ENCODE peak calls at places on chromosomes 7 and 10, in nine cellular contexts. Z is dorsolateral prefrontal cortex; D is prostate gland; Q is pancreas; W is PC-9; E is CD8-positive, alpha-beta memory T cell; V is psoas muscle; G is MM.1S; B is HepG2. O is an unnamed sample.

GRCh38 chr10:113576853-113577252 is 24.0 kb downstream of the HABP2 start:
- DNase-seq in B (no peak), G (peak), D (no peak), W (no peak), V (no peak), Q (no peak), E (no peak), Z (no peak), O (no peak)

GRCh38 chr7:114048386-114049235 is 129.8 kb upstream of the PPP1R3A start:
- DNase-seq in Z (no peak), W (no peak), G (peak), Q (peak), B (peak), E (no peak), D (no peak), V (no peak), O (no peak)

GRCh38 chr7:5452937-5453540 is 29.4 kb upstream of the TNRC18 start:
- DNase-seq in D (no peak), B (no peak), E (no peak), G (no peak), Q (no peak), W (no peak), V (no peak), Z (no peak), O (no peak)

GRCh38 chr10:112461029-112461887 is 14.2 kb downstream of the VTI1A start:
- DNase-seq in G (no peak), B (no peak), E (no peak), Z (no peak), V (no peak), D (no peak), W (no peak), Q (no peak), O (no peak)

GRCh38 chr10:51718804-51719291 is 19.5 kb upstream of the CSTF2T start:
- DNase-seq in B (no peak), G (no peak), D (no peak), Q (no peak), E (no peak), Z (no peak), V (no peak), W (peak), O (no peak)

GRCh38 chr7:151408839-151409554 is 841 bp downstream of the WDR86 start:
- DNase-seq in W (no peak), B (peak), D (no peak), E (peak), Q (peak), G (peak), Z (no peak), V (no peak), O (peak)

GRCh38 chr7:19815546-19815945 is 42.1 kb upstream of the TMEM196 start:
- DNase-seq in V (no peak), D (no peak), W (no peak), Z (no peak), Q (no peak), E (no peak), G (no peak), B (no peak), O (no peak)

GRCh38 chr7:126026421-126027088 is 1096.9 kb upstream of the POT1 start:
- DNase-seq in D (no peak), W (no peak), Q (no peak), B (no peak), G (no peak), V (no peak), E (no peak), Z (no peak), O (no peak)

GRCh38 chr10:80460399-80461207 is 6.5 kb downstream of the TSPAN14 start:
- DNase-seq in W (peak), Q (peak), V (no peak), G (no peak), D (peak), B (peak), Z (peak), E (no peak), O (no peak)

GRCh38 chr7:79615871-79616640 is 162.6 kb upstream of the MAGI2 start:
- DNase-seq in W (no peak), D (no peak), G (no peak), Z (no peak), V (no peak), E (no peak), B (no peak), Q (no peak), O (no peak)

GRCh38 chr7:135206887-135207738 is 4.2 kb downstream of the WDR91 start:
- DNase-seq in G (no peak), V (no peak), B (no peak), E (no peak), Q (no peak), W (no peak), Z (no peak), D (no peak), O (no peak)
- H3K27ac ChIP-seq in G (no peak), V (no peak), B (peak), E (no peak), Q (peak), W (no peak), Z (no peak), D (no peak), O (no peak)

GRCh38 chr7:45054442-45054841 is 34.3 kb downstream of the NACAD start:
- DNase-seq in Q (no peak), G (no peak), Z (no peak), B (no peak), V (no peak), W (no peak), E (no peak), D (no peak), O (no peak)

GRCh38 chr7:45050198-45050597 is 38.6 kb downstream of the NACAD start:
- DNase-seq in B (no peak), Q (no peak), V (no peak), W (no peak), Z (no peak), D (no peak), E (no peak), G (no peak), O (no peak)

GRCh38 chr7:45053401-45053800 is 35.4 kb downstream of the NACAD start:
- DNase-seq in Q (no peak), E (no peak), V (no peak), W (no peak), Z (no peak), B (no peak), G (no peak), D (no peak), O (no peak)

GRCh38 chr7:45053941-45054340 is 34.8 kb downstream of the NACAD start:
- DNase-seq in G (no peak), B (no peak), E (no peak), D (no peak), W (no peak), Q (no peak), V (no peak), Z (no peak), O (no peak)

GRCh38 chr7:45052011-45052410 is 36.8 kb downstream of the NACAD start:
- DNase-seq in Q (no peak), D (no peak), G (no peak), E (no peak), Z (no peak), W (no peak), V (no peak), B (no peak), O (no peak)
- H3K27ac ChIP-seq in Q (no peak), D (no peak), G (no peak), E (no peak), Z (no peak), W (no peak), V (no peak), B (no peak), O (no peak)

GRCh38 chr10:61964059-61964709 is 62.7 kb downstream of the ARID5B start:
- DNase-seq in B (peak), W (no peak), V (no peak), G (peak), Q (no peak), E (no peak), D (no peak), Z (no peak), O (no peak)
- H3K27ac ChIP-seq in B (peak), W (no peak), V (peak), G (peak), Q (no peak), E (no peak), D (no peak), Z (peak), O (no peak)

GRCh38 chr10:54125098-54125747 is 675.8 kb downstream of the PCDH15 start:
- DNase-seq in D (no peak), G (no peak), E (no peak), V (no peak), W (no peak), Z (no peak), B (no peak), Q (no peak), O (no peak)

GRCh38 chr10:54131833-54132232 is 669.2 kb downstream of the PCDH15 start:
- DNase-seq in Q (no peak), D (no peak), V (no peak), B (no peak), G (no peak), E (no peak), Z (no peak), W (no peak), O (no peak)

GRCh38 chr10:54133201-54133600 is 667.8 kb downstream of the PCDH15 start:
- DNase-seq in V (no peak), D (no peak), G (peak), Z (no peak), B (no peak), E (no peak), Q (no peak), W (no peak), O (no peak)

GRCh38 chr10:54130394-54130793 is 670.6 kb downstream of the PCDH15 start:
- DNase-seq in E (no peak), G (no peak), W (no peak), D (no peak), Q (no peak), B (no peak), V (no peak), Z (no peak), O (no peak)
- H3K27ac ChIP-seq in E (no peak), G (no peak), W (no peak), D (no peak), Q (no peak), B (no peak), V (no peak), Z (no peak), O (no peak)

GRCh38 chr10:126917975-126918908 is 13.0 kb downstream of the DOCK1 start:
- DNase-seq in W (no peak), B (no peak), V (no peak), E (no peak), Q (no peak), Z (no peak), D (no peak), G (no peak), O (no peak)

GRCh38 chr10:126917375-126917774 is 12.1 kb downstream of the DOCK1 start:
- DNase-seq in W (no peak), B (no peak), D (no peak), Q (no peak), V (no peak), E (no peak), G (no peak), Z (no peak), O (no peak)

GRCh38 chr10:126921974-126922525 is 16.8 kb downstream of the DOCK1 start:
- DNase-seq in W (no peak), E (no peak), B (no peak), Q (no peak), Z (no peak), V (no peak), G (no peak), D (no peak), O (no peak)

GRCh38 chr10:126921162-126921561 is 15.9 kb downstream of the DOCK1 start:
- DNase-seq in D (no peak), B (no peak), Q (no peak), G (no peak), V (no peak), E (no peak), Z (no peak), W (no peak), O (no peak)

DNA sequence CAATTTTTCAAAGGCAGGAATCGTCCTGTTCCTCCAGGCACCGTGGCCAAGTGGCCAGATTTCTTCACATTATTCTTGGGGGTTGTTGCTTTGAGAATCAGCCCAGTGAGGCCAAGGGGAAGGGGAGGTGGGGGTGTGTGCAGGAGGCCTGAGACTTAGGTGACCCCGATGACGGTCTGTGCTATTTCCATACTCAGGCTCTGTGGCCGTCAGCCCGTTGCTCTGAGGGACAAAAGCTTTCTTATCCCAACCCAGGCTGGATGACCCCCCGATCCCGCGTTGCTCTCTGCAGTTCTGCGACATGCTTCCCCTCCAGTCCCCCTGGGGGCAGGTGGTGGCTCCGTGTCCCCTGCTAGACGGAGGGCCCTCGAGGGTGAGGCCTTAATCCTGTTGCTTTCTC is 14.2 kb downstream of the DOCK1 start:
- DNase-seq in D (no peak), Z (no peak), W (no peak), Q (no peak), B (no peak), E (no peak), V (no peak), G (no peak), O (no peak)
- H3K27ac ChIP-seq in D (no peak), Z (peak), W (no peak), Q (no peak), B (no peak), E (no peak), V (no peak), G (no peak), O (no peak)

GRCh38 chr10:103193820-103194529 is 903 bp upstream of the NT5C2 start:
- DNase-seq in Q (no peak), B (no peak), V (no peak), G (no peak), W (no peak), D (peak), E (no peak), Z (no peak), O (no peak)
- H3K27ac ChIP-seq in Q (no peak), B (peak), V (peak), G (no peak), W (no peak), D (peak), E (no peak), Z (peak), O (no peak)

DNA sequence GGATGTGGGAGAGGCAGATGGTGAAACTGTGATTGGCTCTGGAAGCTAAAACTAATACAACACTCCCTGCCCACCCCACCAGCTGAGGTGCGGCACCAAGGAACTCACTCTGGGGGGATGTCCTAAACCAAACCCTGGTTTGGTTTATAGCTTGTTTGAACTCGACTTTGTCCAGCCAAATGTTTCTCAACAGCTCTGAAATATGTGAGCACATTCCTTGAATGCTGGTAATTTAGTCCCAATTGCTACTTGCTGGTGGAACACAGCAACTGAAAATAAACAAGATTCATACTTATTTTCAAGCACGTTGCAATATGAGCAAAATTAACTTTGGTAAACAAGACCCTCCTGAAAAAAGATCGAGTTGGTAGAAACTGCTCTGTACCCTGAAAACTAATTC is 39.7 kb upstream of the CARD11 start:
- DNase-seq in Z (no peak), B (no peak), G (no peak), W (peak), Q (no peak), V (no peak), E (no peak), D (no peak), O (no peak)
- H3K27ac ChIP-seq in Z (no peak), B (no peak), G (no peak), W (no peak), Q (no peak), V (no peak), E (no peak), D (no peak), O (no peak)

GRCh38 chr7:44881066-44881600 is 4.2 kb downstream of the PURB start:
- DNase-seq in V (no peak), Q (no peak), D (no peak), E (no peak), B (no peak), W (no peak), Z (no peak), G (no peak), O (no peak)
- H3K27ac ChIP-seq in V (peak), Q (no peak), D (no peak), E (peak), B (no peak), W (peak), Z (no peak), G (no peak), O (no peak)

DNA sequence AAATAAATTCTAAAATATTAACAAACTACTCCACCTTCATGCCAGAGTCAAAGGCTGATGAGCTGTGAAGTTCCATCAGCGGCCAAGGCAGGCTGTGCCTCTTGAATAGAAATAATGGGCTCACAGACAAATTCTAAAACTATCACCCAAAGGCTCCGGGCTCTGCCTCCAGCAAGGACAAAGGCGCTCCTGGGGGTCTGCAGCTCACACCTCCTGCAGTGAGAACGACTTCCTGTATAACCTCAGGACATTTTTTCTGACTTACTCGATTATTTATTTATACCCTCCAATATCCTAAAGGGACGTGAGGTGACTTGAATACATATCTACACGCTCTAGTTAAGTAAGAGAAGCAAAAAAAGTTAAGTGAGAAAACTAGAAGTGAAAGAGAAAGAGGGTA is 500.7 kb downstream of the CCSER2 start:
- DNase-seq in E (no peak), V (no peak), D (no peak), B (no peak), G (no peak), Q (no peak), W (no peak), Z (no peak), O (no peak)
- H3K27ac ChIP-seq in E (no peak), V (no peak), D (no peak), B (no peak), G (no peak), Q (no peak), W (no peak), Z (no peak), O (no peak)

GRCh38 chr10:17663450-17663849 is 19.5 kb downstream of the STAM start:
- DNase-seq in E (no peak), D (no peak), V (no peak), W (no peak), Z (no peak), G (no peak), Q (no peak), B (no peak), O (no peak)
- H3K27ac ChIP-seq in E (peak), D (no peak), V (no peak), W (no peak), Z (peak), G (no peak), Q (no peak), B (no peak), O (peak)

O was measured in effector memory CD4-positive, alpha-beta T cell.